ENCODE peak calls at places on chromosomes 4 and X, in seven cellular contexts. One of them, this sample, is unnamed.

GRCh38 chrX:125289209-125289608 is 30.5 kb upstream of the TEX13C start:
- DNase-seq in brain microvascular endothelial cell: peak; percentile 7
- DNase-seq in ureter: no peak
- DNase-seq in AG10803: no peak
- DNase-seq in NCI-H1417 treated with DMSO at 0.1 percent for 48 hours: no peak
- DNase-seq in bronchial epithelial cell: no peak
- DNase-seq in iris pigment epithelial cell: peak; percentile 25
- DNase-seq in this sample: no peak

GRCh38 chr4:34198966-34199365 is 2045.3 kb downstream of the ARAP2 start:
- DNase-seq in NCI-H1417 treated with DMSO at 0.1 percent for 48 hours: no peak
- DNase-seq in ureter: no peak
- DNase-seq in iris pigment epithelial cell: no peak
- DNase-seq in bronchial epithelial cell: peak; percentile 62
- DNase-seq in brain microvascular endothelial cell: no peak
- DNase-seq in AG10803: no peak
- DNase-seq in this sample: no peak

GRCh38 chr4:173181769-173182374 is 13.3 kb downstream of the GALNT7 start:
- DNase-seq in NCI-H1417 treated with DMSO at 0.1 percent for 48 hours: no peak
- DNase-seq in ureter: no peak
- DNase-seq in iris pigment epithelial cell: peak; percentile 86
- DNase-seq in AG10803: peak; percentile 38
- DNase-seq in brain microvascular endothelial cell: peak; percentile 29
- DNase-seq in bronchial epithelial cell: peak; percentile 88
- DNase-seq in this sample: no peak

GRCh38 chr4:171650543-171650942 is 162.7 kb upstream of the GALNTL6 start:
- DNase-seq in ureter: no peak
- DNase-seq in brain microvascular endothelial cell: no peak
- DNase-seq in bronchial epithelial cell: no peak
- DNase-seq in NCI-H1417 treated with DMSO at 0.1 percent for 48 hours: no peak
- DNase-seq in iris pigment epithelial cell: no peak
- DNase-seq in AG10803: no peak
- DNase-seq in this sample: no peak

GRCh38 chr4:107951551-107951950 is 20.2 kb downstream of the CYP2U1 start:
- DNase-seq in ureter: no peak
- DNase-seq in iris pigment epithelial cell: peak; percentile 92
- DNase-seq in brain microvascular endothelial cell: peak; percentile 76
- DNase-seq in bronchial epithelial cell: peak; percentile 83
- DNase-seq in AG10803: peak; percentile 81
- DNase-seq in NCI-H1417 treated with DMSO at 0.1 percent for 48 hours: no peak
- DNase-seq in this sample: no peak

GRCh38 chrX:41491267-41492004 is 44.3 kb downstream of the NYX start:
- DNase-seq in iris pigment epithelial cell: peak; percentile 95
- DNase-seq in NCI-H1417 treated with DMSO at 0.1 percent for 48 hours: no peak
- DNase-seq in bronchial epithelial cell: peak; percentile 92
- DNase-seq in AG10803: peak; percentile 85
- DNase-seq in brain microvascular endothelial cell: peak; percentile 71
- DNase-seq in ureter: no peak
- DNase-seq in this sample: no peak

GRCh38 chr4:27429260-27429970 is 568.8 kb downstream of the STIM2 start:
- DNase-seq in AG10803: no peak
- DNase-seq in bronchial epithelial cell: peak; percentile 18
- DNase-seq in iris pigment epithelial cell: no peak
- DNase-seq in brain microvascular endothelial cell: no peak
- DNase-seq in NCI-H1417 treated with DMSO at 0.1 percent for 48 hours: no peak
- DNase-seq in ureter: no peak
- DNase-seq in this sample: no peak

GRCh38 chr4:148684638-148685037 is 242.4 kb upstream of the NR3C2 start:
- DNase-seq in ureter: no peak
- DNase-seq in iris pigment epithelial cell: no peak
- DNase-seq in brain microvascular endothelial cell: no peak
- DNase-seq in AG10803: no peak
- DNase-seq in bronchial epithelial cell: no peak
- DNase-seq in NCI-H1417 treated with DMSO at 0.1 percent for 48 hours: no peak
- DNase-seq in this sample: no peak

GRCh38 chr4:1989533-1990347 is 19.0 kb downstream of the NELFA start:
- DNase-seq in ureter: no peak
- DNase-seq in iris pigment epithelial cell: no peak
- DNase-seq in brain microvascular endothelial cell: no peak
- DNase-seq in AG10803: no peak
- DNase-seq in NCI-H1417 treated with DMSO at 0.1 percent for 48 hours: no peak
- DNase-seq in bronchial epithelial cell: no peak
- DNase-seq in this sample: no peak

GRCh38 chrX:10529344-10529743 is 91.0 kb downstream of the MID1 start:
- DNase-seq in AG10803: peak; percentile 79
- DNase-seq in brain microvascular endothelial cell: no peak
- DNase-seq in NCI-H1417 treated with DMSO at 0.1 percent for 48 hours: no peak
- DNase-seq in ureter: no peak
- DNase-seq in bronchial epithelial cell: peak; percentile 48
- DNase-seq in iris pigment epithelial cell: peak; percentile 62
- DNase-seq in this sample: no peak